ENCODE peak calls at places on chromosomes 1 and 21, in seven cellular contexts. One of them, this sample, is unnamed.
A peak's percentile ranks its signal among the peaks of the same experiment; 100 is the strongest.

GRCh38 chr21:32545948-32546441 is 39.3 kb downstream of the TCP10L start:
- DNase-seq in brain microvascular endothelial cell: no peak
- DNase-seq in PC-9: no peak
- DNase-seq in Peyer's patch: no peak
- DNase-seq in body of pancreas: no peak
- DNase-seq in hepatocyte: no peak
- DNase-seq in neuronal stem cell: no peak
- DNase-seq in this sample: no peak

GRCh38 chr1:32062867-32063230 is 9.9 kb upstream of the TMEM39B start:
- DNase-seq in hepatocyte: no peak
- DNase-seq in neuronal stem cell: no peak
- DNase-seq in Peyer's patch: no peak
- DNase-seq in body of pancreas: no peak
- DNase-seq in PC-9: no peak
- DNase-seq in brain microvascular endothelial cell: no peak
- DNase-seq in this sample: no peak

GRCh38 chr1:47624531-47624930 is 186.7 kb downstream of the FOXD2 start:
- DNase-seq in PC-9: no peak
- DNase-seq in neuronal stem cell: no peak
- DNase-seq in body of pancreas: peak; percentile 29
- DNase-seq in Peyer's patch: no peak
- DNase-seq in hepatocyte: peak; percentile 68
- DNase-seq in brain microvascular endothelial cell: no peak
- DNase-seq in this sample: no peak

GRCh38 chr1:243962541-243962940 is 88.5 kb upstream of the ZBTB18 start:
- DNase-seq in Peyer's patch: no peak
- DNase-seq in body of pancreas: no peak
- DNase-seq in PC-9: no peak
- DNase-seq in hepatocyte: no peak
- DNase-seq in neuronal stem cell: no peak
- DNase-seq in brain microvascular endothelial cell: no peak
- DNase-seq in this sample: no peak

GRCh38 chr21:41751621-41752020 is 15.2 kb downstream of the RIPK4 start:
- DNase-seq in hepatocyte: peak; percentile 63
- DNase-seq in brain microvascular endothelial cell: no peak
- DNase-seq in PC-9: peak; percentile 61
- DNase-seq in Peyer's patch: no peak
- DNase-seq in neuronal stem cell: no peak
- DNase-seq in body of pancreas: no peak
- DNase-seq in this sample: no peak

GRCh38 chr1:73674945-73675561 is 522.9 kb downstream of the LRRIQ3 start:
- DNase-seq in brain microvascular endothelial cell: no peak
- DNase-seq in Peyer's patch: no peak
- DNase-seq in body of pancreas: no peak
- DNase-seq in hepatocyte: peak; percentile 25
- DNase-seq in neuronal stem cell: no peak
- DNase-seq in PC-9: no peak
- DNase-seq in this sample: peak; percentile 6

GRCh38 chr21:46634427-46634826 is 1.0 kb upstream of the PRMT2 start:
- DNase-seq in PC-9: peak; percentile 1
- DNase-seq in brain microvascular endothelial cell: no peak
- DNase-seq in neuronal stem cell: no peak
- DNase-seq in hepatocyte: no peak
- DNase-seq in body of pancreas: no peak
- DNase-seq in Peyer's patch: no peak
- DNase-seq in this sample: no peak

GRCh38 chr1:100746542-100746932 is 27.0 kb downstream of the VCAM1 start:
- DNase-seq in body of pancreas: no peak
- DNase-seq in hepatocyte: no peak
- DNase-seq in Peyer's patch: no peak
- DNase-seq in brain microvascular endothelial cell: no peak
- DNase-seq in neuronal stem cell: no peak
- DNase-seq in PC-9: no peak
- DNase-seq in this sample: no peak

GRCh38 chr1:26546375-26546774 is 16.8 kb downstream of the RPS6KA1 start:
- DNase-seq in body of pancreas: no peak
- DNase-seq in hepatocyte: no peak
- DNase-seq in neuronal stem cell: no peak
- DNase-seq in brain microvascular endothelial cell: no peak
- DNase-seq in Peyer's patch: no peak
- DNase-seq in PC-9: no peak
- DNase-seq in this sample: no peak

GRCh38 chr1:156845055-156845952 is 13.6 kb downstream of the INSRR start:
- DNase-seq in neuronal stem cell: no peak
- DNase-seq in body of pancreas: no peak
- DNase-seq in PC-9: no peak
- DNase-seq in hepatocyte: no peak
- DNase-seq in brain microvascular endothelial cell: no peak
- DNase-seq in Peyer's patch: no peak
- DNase-seq in this sample: peak; percentile 43

GRCh38 chr1:213982814-213983588 is 4.8 kb upstream of the PROX1 start:
- DNase-seq in neuronal stem cell: peak; percentile 70
- DNase-seq in brain microvascular endothelial cell: no peak
- DNase-seq in PC-9: no peak
- DNase-seq in body of pancreas: peak; percentile 51
- DNase-seq in hepatocyte: peak; percentile 59
- DNase-seq in Peyer's patch: no peak
- DNase-seq in this sample: peak; percentile 84

GRCh38 chr1:185499986-185500626 is 183.1 kb upstream of the IVNS1ABP start:
- DNase-seq in hepatocyte: no peak
- DNase-seq in Peyer's patch: no peak
- DNase-seq in brain microvascular endothelial cell: peak; percentile 92
- DNase-seq in neuronal stem cell: no peak
- DNase-seq in body of pancreas: no peak
- DNase-seq in PC-9: no peak
- DNase-seq in this sample: peak; percentile 73

GRCh38 chr21:38989745-38990423 is 184.2 kb downstream of the ETS2 start:
- DNase-seq in Peyer's patch: no peak
- DNase-seq in body of pancreas: no peak
- DNase-seq in hepatocyte: peak; percentile 88
- DNase-seq in PC-9: no peak
- DNase-seq in brain microvascular endothelial cell: peak; percentile 85
- DNase-seq in neuronal stem cell: peak; percentile 18
- DNase-seq in this sample: peak; percentile 93

GRCh38 chr1:165793951-165794350 is 25.3 kb upstream of the TMCO1 start:
- DNase-seq in body of pancreas: no peak
- DNase-seq in PC-9: no peak
- DNase-seq in neuronal stem cell: no peak
- DNase-seq in brain microvascular endothelial cell: no peak
- DNase-seq in Peyer's patch: no peak
- DNase-seq in hepatocyte: no peak
- DNase-seq in this sample: no peak

GRCh38 chr1:111283838-111284237 is 6.8 kb upstream of the CHIA start:
- DNase-seq in PC-9: no peak
- DNase-seq in hepatocyte: no peak
- DNase-seq in neuronal stem cell: no peak
- DNase-seq in Peyer's patch: no peak
- DNase-seq in body of pancreas: no peak
- DNase-seq in brain microvascular endothelial cell: no peak
- DNase-seq in this sample: no peak

GRCh38 chr1:51551848-51552296 is 32.8 kb upstream of the EPS15 start:
- DNase-seq in brain microvascular endothelial cell: no peak
- DNase-seq in neuronal stem cell: no peak
- DNase-seq in body of pancreas: no peak
- DNase-seq in hepatocyte: no peak
- DNase-seq in PC-9: no peak
- DNase-seq in Peyer's patch: no peak
- DNase-seq in this sample: no peak

GRCh38 chr1:52631759-52632331 is 1.1 kb upstream of the SHISAL2A start:
- DNase-seq in Peyer's patch: peak; percentile 56
- DNase-seq in PC-9: no peak
- DNase-seq in body of pancreas: no peak
- DNase-seq in neuronal stem cell: no peak
- DNase-seq in brain microvascular endothelial cell: no peak
- DNase-seq in hepatocyte: peak; percentile 46
- DNase-seq in this sample: peak; percentile 17

GRCh38 chr1:112388436-112388835 is 7.6 kb upstream of the CTTNBP2NL start:
- DNase-seq in body of pancreas: no peak
- DNase-seq in hepatocyte: no peak
- DNase-seq in PC-9: no peak
- DNase-seq in Peyer's patch: no peak
- DNase-seq in neuronal stem cell: no peak
- DNase-seq in brain microvascular endothelial cell: peak; percentile 45
- DNase-seq in this sample: no peak

GRCh38 chr1:83998599-83999315 is at the start of gene TTLL7:
- DNase-seq in Peyer's patch: peak; percentile 38
- DNase-seq in body of pancreas: peak; percentile 85
- DNase-seq in brain microvascular endothelial cell: peak; percentile 63
- DNase-seq in hepatocyte: peak; percentile 79
- DNase-seq in PC-9: peak; percentile 69
- DNase-seq in neuronal stem cell: peak; percentile 85
- DNase-seq in this sample: peak; percentile 76

GRCh38 chr1:54499097-54500029 is 48.7 kb upstream of the ACOT11 start:
- DNase-seq in neuronal stem cell: no peak
- DNase-seq in hepatocyte: peak; percentile 78
- DNase-seq in Peyer's patch: no peak
- DNase-seq in body of pancreas: peak; percentile 44
- DNase-seq in brain microvascular endothelial cell: peak; percentile 17
- DNase-seq in PC-9: peak; percentile 50
- DNase-seq in this sample: peak; percentile 76

GRCh38 chr21:45439171-45439872 is 34.4 kb downstream of the COL18A1 start:
- DNase-seq in neuronal stem cell: peak; percentile 79
- DNase-seq in hepatocyte: peak; percentile 88
- DNase-seq in body of pancreas: peak; percentile 83
- DNase-seq in brain microvascular endothelial cell: peak; percentile 85
- DNase-seq in Peyer's patch: peak; percentile 73
- DNase-seq in PC-9: peak; percentile 67
- DNase-seq in this sample: peak; percentile 94

GRCh38 chr1:25566730-25567341 is 23.4 kb downstream of the LDLRAP1 start:
- DNase-seq in neuronal stem cell: no peak
- DNase-seq in Peyer's patch: no peak
- DNase-seq in hepatocyte: peak; percentile 55
- DNase-seq in body of pancreas: no peak
- DNase-seq in PC-9: no peak
- DNase-seq in brain microvascular endothelial cell: peak; percentile 84
- DNase-seq in this sample: peak; percentile 39

GRCh38 chr1:23452011-23452411 is 27.5 kb upstream of the TCEA3 start:
- DNase-seq in hepatocyte: no peak
- DNase-seq in brain microvascular endothelial cell: no peak
- DNase-seq in PC-9: peak; percentile 96
- DNase-seq in neuronal stem cell: no peak
- DNase-seq in body of pancreas: peak; percentile 88
- DNase-seq in Peyer's patch: no peak
- DNase-seq in this sample: no peak

GRCh38 chr21:19692231-19692630 is 1288.6 kb upstream of the TMPRSS15 start:
- DNase-seq in PC-9: no peak
- DNase-seq in brain microvascular endothelial cell: no peak
- DNase-seq in hepatocyte: no peak
- DNase-seq in body of pancreas: no peak
- DNase-seq in neuronal stem cell: peak; percentile 9
- DNase-seq in Peyer's patch: no peak
- DNase-seq in this sample: no peak

DNA sequence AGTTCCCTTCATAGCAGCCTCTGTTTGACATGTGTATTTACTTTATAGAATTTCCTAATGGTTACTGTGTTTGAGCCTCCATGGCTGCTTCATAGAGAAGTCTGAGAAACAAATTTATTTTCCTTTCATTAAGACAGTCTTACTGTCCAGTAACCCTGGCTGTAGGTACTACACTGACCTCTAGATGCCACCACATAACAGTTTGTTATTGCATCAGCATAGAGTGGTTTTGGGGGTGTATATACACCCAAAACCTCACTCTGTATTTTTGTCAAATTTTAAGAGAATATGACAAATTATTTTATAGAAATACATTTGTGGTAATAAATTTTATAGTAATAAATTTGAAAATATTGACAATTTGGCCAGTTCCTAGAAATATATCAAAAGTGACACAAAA is 57.3 kb downstream of the OBSCN start:
- DNase-seq in brain microvascular endothelial cell: no peak
- DNase-seq in neuronal stem cell: no peak
- DNase-seq in Peyer's patch: no peak
- DNase-seq in hepatocyte: no peak
- DNase-seq in PC-9: no peak
- DNase-seq in body of pancreas: no peak
- DNase-seq in this sample: peak; percentile 48
- H3K27ac ChIP-seq in brain microvascular endothelial cell: no peak overlapping the region
- H3K27ac ChIP-seq in neuronal stem cell: no peak overlapping the region
- H3K27ac ChIP-seq in Peyer's patch: no peak overlapping the region
- H3K27ac ChIP-seq in hepatocyte: no peak overlapping the region
- H3K27ac ChIP-seq in PC-9: no peak overlapping the region
- H3K27ac ChIP-seq in body of pancreas: no peak overlapping the region
- H3K27ac ChIP-seq in this sample: no peak overlapping the region

DNA sequence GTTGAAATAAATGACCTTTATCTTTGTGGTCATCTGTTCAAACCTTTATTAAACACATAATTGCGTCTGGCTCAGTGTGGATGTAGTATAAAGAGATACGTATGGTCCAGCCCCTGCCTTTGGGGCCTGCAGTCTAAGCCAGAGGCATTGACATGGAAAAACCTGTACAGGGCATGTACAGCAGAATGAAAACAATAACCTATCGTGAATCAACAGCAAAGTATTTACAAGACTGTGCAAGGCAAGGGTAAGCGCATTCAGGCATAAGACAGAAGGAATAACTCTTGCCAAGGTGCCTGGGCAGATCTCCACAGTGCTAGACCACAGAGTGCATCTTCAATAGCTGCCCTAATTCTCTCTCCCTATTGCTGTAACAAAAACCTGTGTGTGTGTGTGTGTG is 35.5 kb downstream of the KIRREL1 start:
- DNase-seq in body of pancreas: no peak
- DNase-seq in Peyer's patch: no peak
- DNase-seq in neuronal stem cell: no peak
- DNase-seq in PC-9: peak; percentile 25
- DNase-seq in hepatocyte: no peak
- DNase-seq in brain microvascular endothelial cell: no peak
- DNase-seq in this sample: peak; percentile 50
- H3K27me3 ChIP-seq in body of pancreas: no peaks in the 10 kb centered on the region
- H3K27me3 ChIP-seq in Peyer's patch: no peaks in the 10 kb centered on the region
- H3K27me3 ChIP-seq in neuronal stem cell: no peaks in the 10 kb centered on the region
- H3K27me3 ChIP-seq in PC-9: no peaks in the 10 kb centered on the region
- H3K27me3 ChIP-seq in hepatocyte: no peaks in the 10 kb centered on the region
- H3K27me3 ChIP-seq in brain microvascular endothelial cell: no peaks in the 10 kb centered on the region
- H3K27me3 ChIP-seq in this sample: no peaks in the 10 kb centered on the region

DNA sequence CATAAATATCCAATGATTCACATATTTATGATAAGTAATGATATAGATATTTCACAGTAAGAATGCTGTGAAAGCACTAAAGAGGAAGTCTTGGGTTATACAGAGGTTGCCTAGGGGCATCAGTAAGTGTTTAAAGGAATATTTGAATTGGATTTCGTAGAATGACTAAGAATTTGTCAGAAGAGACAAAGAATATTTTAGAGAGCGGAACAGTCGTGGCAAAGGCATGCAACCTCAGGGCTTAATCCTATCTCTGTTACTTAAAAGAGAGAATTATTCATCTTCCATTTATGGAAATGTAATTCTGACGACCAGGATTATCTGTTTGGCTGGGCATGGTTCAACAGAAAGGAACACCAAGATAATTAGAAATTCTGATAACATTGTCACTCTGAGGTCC is 171.9 kb upstream of the NR5A2 start:
- DNase-seq in Peyer's patch: no peak
- DNase-seq in brain microvascular endothelial cell: peak; percentile 53
- DNase-seq in body of pancreas: no peak
- DNase-seq in neuronal stem cell: no peak
- DNase-seq in hepatocyte: no peak
- DNase-seq in PC-9: no peak
- DNase-seq in this sample: peak; percentile 35
- H3K27ac ChIP-seq in Peyer's patch: no peak overlapping the region
- H3K27ac ChIP-seq in brain microvascular endothelial cell: peak overlapping the region; percentile 72
- H3K27ac ChIP-seq in body of pancreas: no peak overlapping the region
- H3K27ac ChIP-seq in neuronal stem cell: no peak overlapping the region
- H3K27ac ChIP-seq in hepatocyte: no peak overlapping the region
- H3K27ac ChIP-seq in PC-9: peak overlapping the region; percentile 17
- H3K27ac ChIP-seq in this sample: no peak overlapping the region

GRCh38 chr1:153141377-153141776 is 9.3 kb downstream of the SPRR2G start:
- DNase-seq in PC-9: no peak
- DNase-seq in body of pancreas: no peak
- DNase-seq in Peyer's patch: no peak
- DNase-seq in neuronal stem cell: no peak
- DNase-seq in hepatocyte: no peak
- DNase-seq in brain microvascular endothelial cell: no peak
- DNase-seq in this sample: no peak

GRCh38 chr1:153140484-153140883 is 10.2 kb downstream of the SPRR2G start:
- DNase-seq in brain microvascular endothelial cell: no peak
- DNase-seq in hepatocyte: no peak
- DNase-seq in Peyer's patch: no peak
- DNase-seq in PC-9: no peak
- DNase-seq in body of pancreas: peak; percentile 32
- DNase-seq in neuronal stem cell: no peak
- DNase-seq in this sample: no peak
- H3K27me3 ChIP-seq in brain microvascular endothelial cell: no peaks in the 10 kb centered on the region
- H3K27me3 ChIP-seq in hepatocyte: no peaks in the 10 kb centered on the region
- H3K27me3 ChIP-seq in Peyer's patch: no peaks in the 10 kb centered on the region
- H3K27me3 ChIP-seq in PC-9: no peaks in the 10 kb centered on the region
- H3K27me3 ChIP-seq in body of pancreas: no peaks in the 10 kb centered on the region
- H3K27me3 ChIP-seq in neuronal stem cell: peaks cover 5% of the 10 kb centered on the region
- H3K27me3 ChIP-seq in this sample: no peaks in the 10 kb centered on the region